ENCODE peak calls at places on chromosomes 3 and 15, in six cellular contexts. One of them, this sample, is unnamed.
A peak's percentile ranks its signal among the peaks of the same experiment; 100 is the strongest.

GRCh38 chr3:48830660-48831190 is 16.9 kb downstream of the PRKAR2A start:
- DNase-seq in NCI-H1417: no peak
- DNase-seq in fibroblast of mammary gland: no peak
- DNase-seq in NCI-H2227 treated with DMSO at 0.1 percent for 48 hours: no peak
- DNase-seq in H9: no peak
- DNase-seq in NCI-H510A treated with DMSO at 0.1 percent for 48 hours: no peak
- DNase-seq in this sample: no peak

GRCh38 chr3:183341545-183342288 is 86.7 kb downstream of the MCF2L2 start:
- DNase-seq in NCI-H1417: peak; percentile 21
- DNase-seq in fibroblast of mammary gland: no peak
- DNase-seq in NCI-H2227 treated with DMSO at 0.1 percent for 48 hours: no peak
- DNase-seq in H9: no peak
- DNase-seq in NCI-H510A treated with DMSO at 0.1 percent for 48 hours: peak; percentile 84
- DNase-seq in this sample: no peak

GRCh38 chr15:60372223-60372622 is 25.6 kb downstream of the ANXA2 start:
- DNase-seq in NCI-H1417: no peak
- DNase-seq in fibroblast of mammary gland: no peak
- DNase-seq in NCI-H2227 treated with DMSO at 0.1 percent for 48 hours: no peak
- DNase-seq in H9: no peak
- DNase-seq in NCI-H510A treated with DMSO at 0.1 percent for 48 hours: no peak
- DNase-seq in this sample: no peak

GRCh38 chr15:52288051-52288942 is 7.3 kb downstream of the MYO5C start:
- DNase-seq in NCI-H1417: peak; percentile 48
- DNase-seq in fibroblast of mammary gland: no peak
- DNase-seq in NCI-H2227 treated with DMSO at 0.1 percent for 48 hours: no peak
- DNase-seq in H9: no peak
- DNase-seq in NCI-H510A treated with DMSO at 0.1 percent for 48 hours: peak; percentile 83
- DNase-seq in this sample: no peak

GRCh38 chr15:100898661-100899462 is 19.2 kb downstream of the ALDH1A3 start:
- DNase-seq in NCI-H1417: no peak
- DNase-seq in fibroblast of mammary gland: no peak
- DNase-seq in NCI-H2227 treated with DMSO at 0.1 percent for 48 hours: no peak
- DNase-seq in H9: no peak
- DNase-seq in NCI-H510A treated with DMSO at 0.1 percent for 48 hours: no peak
- DNase-seq in this sample: no peak

GRCh38 chr3:198032039-198032438 is 72.0 kb downstream of the LMLN start:
- DNase-seq in NCI-H1417: no peak
- DNase-seq in fibroblast of mammary gland: no peak
- DNase-seq in NCI-H2227 treated with DMSO at 0.1 percent for 48 hours: no peak
- DNase-seq in H9: no peak
- DNase-seq in NCI-H510A treated with DMSO at 0.1 percent for 48 hours: no peak
- DNase-seq in this sample: no peak

GRCh38 chr3:173622156-173622555 is 224.6 kb downstream of the NLGN1 start:
- DNase-seq in NCI-H1417: no peak
- DNase-seq in fibroblast of mammary gland: peak; percentile 52
- DNase-seq in NCI-H2227 treated with DMSO at 0.1 percent for 48 hours: no peak
- DNase-seq in H9: no peak
- DNase-seq in NCI-H510A treated with DMSO at 0.1 percent for 48 hours: no peak
- DNase-seq in this sample: no peak

GRCh38 chr3:76679510-76679909 is 360.4 kb upstream of the ROBO2 start:
- DNase-seq in NCI-H1417: peak; percentile 38
- DNase-seq in fibroblast of mammary gland: no peak
- DNase-seq in NCI-H2227 treated with DMSO at 0.1 percent for 48 hours: no peak
- DNase-seq in H9: no peak
- DNase-seq in NCI-H510A treated with DMSO at 0.1 percent for 48 hours: no peak
- DNase-seq in this sample: no peak

GRCh38 chr15:48510976-48511375 is 134.5 kb downstream of the FBN1 start:
- DNase-seq in NCI-H1417: no peak
- DNase-seq in fibroblast of mammary gland: peak; percentile 53
- DNase-seq in NCI-H2227 treated with DMSO at 0.1 percent for 48 hours: no peak
- DNase-seq in H9: no peak
- DNase-seq in NCI-H510A treated with DMSO at 0.1 percent for 48 hours: no peak
- DNase-seq in this sample: no peak

GRCh38 chr15:44087578-44088190 is 107.4 kb downstream of the FRMD5 start:
- DNase-seq in NCI-H1417: no peak
- DNase-seq in fibroblast of mammary gland: peak; percentile 91
- DNase-seq in NCI-H2227 treated with DMSO at 0.1 percent for 48 hours: no peak
- DNase-seq in H9: no peak
- DNase-seq in NCI-H510A treated with DMSO at 0.1 percent for 48 hours: no peak
- DNase-seq in this sample: no peak

GRCh38 chr3:182983811-182984210 is 3.5 kb upstream of the DCUN1D1 start:
- DNase-seq in NCI-H1417: no peak
- DNase-seq in fibroblast of mammary gland: peak; percentile 28
- DNase-seq in NCI-H2227 treated with DMSO at 0.1 percent for 48 hours: no peak
- DNase-seq in H9: no peak
- DNase-seq in NCI-H510A treated with DMSO at 0.1 percent for 48 hours: no peak
- DNase-seq in this sample: no peak

GRCh38 chr3:158152186-158152585 is 42.3 kb downstream of the RSRC1 start:
- DNase-seq in NCI-H1417: no peak
- DNase-seq in fibroblast of mammary gland: peak; percentile 81
- DNase-seq in NCI-H2227 treated with DMSO at 0.1 percent for 48 hours: no peak
- DNase-seq in H9: no peak
- DNase-seq in NCI-H510A treated with DMSO at 0.1 percent for 48 hours: no peak
- DNase-seq in this sample: no peak

GRCh38 chr15:91966181-91966552 is 112.7 kb downstream of the SLCO3A1 start:
- DNase-seq in NCI-H1417: no peak
- DNase-seq in fibroblast of mammary gland: no peak
- DNase-seq in NCI-H2227 treated with DMSO at 0.1 percent for 48 hours: no peak
- DNase-seq in H9: no peak
- DNase-seq in NCI-H510A treated with DMSO at 0.1 percent for 48 hours: no peak
- DNase-seq in this sample: no peak

GRCh38 chr15:88913017-88913849 is at the start of gene MFGE8:
- DNase-seq in NCI-H1417: peak; percentile 77
- DNase-seq in fibroblast of mammary gland: peak; percentile 71
- DNase-seq in NCI-H2227 treated with DMSO at 0.1 percent for 48 hours: peak; percentile 51
- DNase-seq in H9: peak; percentile 92
- DNase-seq in NCI-H510A treated with DMSO at 0.1 percent for 48 hours: peak; percentile 61
- DNase-seq in this sample: peak; percentile 51

GRCh38 chr3:58570851-58571250 is 6.3 kb downstream of the FAM107A start:
- DNase-seq in NCI-H1417: no peak
- DNase-seq in fibroblast of mammary gland: no peak
- DNase-seq in NCI-H2227 treated with DMSO at 0.1 percent for 48 hours: no peak
- DNase-seq in H9: peak; percentile 10
- DNase-seq in NCI-H510A treated with DMSO at 0.1 percent for 48 hours: no peak
- DNase-seq in this sample: no peak

GRCh38 chr15:90479656-90480055 is 50.1 kb upstream of the CRTC3 start:
- DNase-seq in NCI-H1417: no peak
- DNase-seq in fibroblast of mammary gland: no peak
- DNase-seq in NCI-H2227 treated with DMSO at 0.1 percent for 48 hours: no peak
- DNase-seq in H9: no peak
- DNase-seq in NCI-H510A treated with DMSO at 0.1 percent for 48 hours: no peak
- DNase-seq in this sample: no peak

GRCh38 chr15:42100021-42100800 is 5.8 kb upstream of the PLA2G4D start:
- DNase-seq in NCI-H1417: no peak
- DNase-seq in fibroblast of mammary gland: peak; percentile 23
- DNase-seq in NCI-H2227 treated with DMSO at 0.1 percent for 48 hours: no peak
- DNase-seq in H9: no peak
- DNase-seq in NCI-H510A treated with DMSO at 0.1 percent for 48 hours: no peak
- DNase-seq in this sample: no peak

GRCh38 chr3:141050576-141050912 is 603 bp upstream of the SPSB4 start:
- DNase-seq in NCI-H1417: no peak
- DNase-seq in fibroblast of mammary gland: no peak
- DNase-seq in NCI-H2227 treated with DMSO at 0.1 percent for 48 hours: no peak
- DNase-seq in H9: peak; percentile 77
- DNase-seq in NCI-H510A treated with DMSO at 0.1 percent for 48 hours: peak; percentile 23
- DNase-seq in this sample: no peak

GRCh38 chr3:188683032-188683491 is 488.7 kb upstream of the TPRG1 start:
- DNase-seq in NCI-H1417: no peak
- DNase-seq in fibroblast of mammary gland: peak; percentile 98
- DNase-seq in NCI-H2227 treated with DMSO at 0.1 percent for 48 hours: no peak
- DNase-seq in H9: no peak
- DNase-seq in NCI-H510A treated with DMSO at 0.1 percent for 48 hours: no peak
- DNase-seq in this sample: peak; percentile 30

GRCh38 chr15:42282344-42282743 is 9.1 kb upstream of the TMEM87A start:
- DNase-seq in NCI-H1417: no peak
- DNase-seq in fibroblast of mammary gland: no peak
- DNase-seq in NCI-H2227 treated with DMSO at 0.1 percent for 48 hours: no peak
- DNase-seq in H9: no peak
- DNase-seq in NCI-H510A treated with DMSO at 0.1 percent for 48 hours: peak; percentile 40
- DNase-seq in this sample: no peak

GRCh38 chr15:41928637-41929620 is 35.1 kb upstream of the SPTBN5 start:
- DNase-seq in NCI-H1417: no peak
- DNase-seq in fibroblast of mammary gland: no peak
- DNase-seq in NCI-H2227 treated with DMSO at 0.1 percent for 48 hours: no peak
- DNase-seq in H9: no peak
- DNase-seq in NCI-H510A treated with DMSO at 0.1 percent for 48 hours: no peak
- DNase-seq in this sample: peak; percentile 69

GRCh38 chr15:77569647-77570186 is 63.0 kb downstream of the LINGO1 start:
- DNase-seq in NCI-H1417: peak; percentile 77
- DNase-seq in fibroblast of mammary gland: peak; percentile 12
- DNase-seq in NCI-H2227 treated with DMSO at 0.1 percent for 48 hours: peak; percentile 13
- DNase-seq in H9: no peak
- DNase-seq in NCI-H510A treated with DMSO at 0.1 percent for 48 hours: no peak
- DNase-seq in this sample: no peak

GRCh38 chr3:84223512-84223911 is 735.3 kb upstream of the CADM2 start:
- DNase-seq in NCI-H1417: no peak
- DNase-seq in fibroblast of mammary gland: no peak
- DNase-seq in NCI-H2227 treated with DMSO at 0.1 percent for 48 hours: no peak
- DNase-seq in H9: no peak
- DNase-seq in NCI-H510A treated with DMSO at 0.1 percent for 48 hours: no peak
- DNase-seq in this sample: no peak

GRCh38 chr15:43859546-43859945 is 32.7 kb downstream of the WDR76 start:
- DNase-seq in NCI-H1417: no peak
- DNase-seq in fibroblast of mammary gland: no peak
- DNase-seq in NCI-H2227 treated with DMSO at 0.1 percent for 48 hours: no peak
- DNase-seq in H9: no peak
- DNase-seq in NCI-H510A treated with DMSO at 0.1 percent for 48 hours: no peak
- DNase-seq in this sample: no peak

GRCh38 chr3:147582642-147583041 is 173.5 kb downstream of the ZIC1 start:
- DNase-seq in NCI-H1417: no peak
- DNase-seq in fibroblast of mammary gland: no peak
- DNase-seq in NCI-H2227 treated with DMSO at 0.1 percent for 48 hours: no peak
- DNase-seq in H9: no peak
- DNase-seq in NCI-H510A treated with DMSO at 0.1 percent for 48 hours: no peak
- DNase-seq in this sample: no peak

GRCh38 chr15:63983071-63983711 is 63.1 kb downstream of the DAPK2 start:
- DNase-seq in NCI-H1417: no peak
- DNase-seq in fibroblast of mammary gland: no peak
- DNase-seq in NCI-H2227 treated with DMSO at 0.1 percent for 48 hours: no peak
- DNase-seq in H9: peak; percentile 37
- DNase-seq in NCI-H510A treated with DMSO at 0.1 percent for 48 hours: no peak
- DNase-seq in this sample: no peak

GRCh38 chr3:65398953-65399352 is 639.8 kb downstream of the MAGI1 start:
- DNase-seq in NCI-H1417: no peak
- DNase-seq in fibroblast of mammary gland: peak; percentile 71
- DNase-seq in NCI-H2227 treated with DMSO at 0.1 percent for 48 hours: no peak
- DNase-seq in H9: no peak
- DNase-seq in NCI-H510A treated with DMSO at 0.1 percent for 48 hours: no peak
- DNase-seq in this sample: no peak

GRCh38 chr3:132034486-132035464 is at the start of gene CPNE4:
- DNase-seq in NCI-H1417: peak; percentile 94
- DNase-seq in fibroblast of mammary gland: peak; percentile 69
- DNase-seq in NCI-H2227 treated with DMSO at 0.1 percent for 48 hours: peak; percentile 80
- DNase-seq in H9: peak; percentile 94
- DNase-seq in NCI-H510A treated with DMSO at 0.1 percent for 48 hours: peak; percentile 83
- DNase-seq in this sample: peak; percentile 78